ENCODE peak calls at places on chromosomes 13 and 19, in seven cellular contexts. U is uterus; G is cardiac fibroblast; N is non-pigmented ciliary epithelial cell; H is stimulated activated CD4-positive, alpha-beta T cell treated with anti-CD3 and anti-CD28 coated beads, Interleukin-2, amount 100 ng/mL, for 48 hours; R is stimulated activated CD8-positive, alpha-beta memory T cell treated with anti-CD3 and anti-CD28 coated beads, Interleukin-15, amount 100 ng/mL, for 48 hours; M is M059J. Q is an unnamed sample.

GRCh38 chr13:50909605-50910482 is at the start of gene RNASEH2B:
- DNase-seq in U (peak), G (peak), N (no peak), H (peak), R (peak), M (peak), Q (no peak)

GRCh38 chr13:59750860-59751259 is 412.9 kb downstream of the DIAPH3 start:
- DNase-seq in U (no peak), G (peak), N (no peak), H (no peak), R (no peak), M (peak), Q (no peak)

GRCh38 chr13:48126944-48127814 is 32.3 kb upstream of the MED4 start:
- DNase-seq in U (peak), G (peak), N (no peak), H (peak), R (no peak), M (peak), Q (no peak)

GRCh38 chr13:87878706-87879105 is 207.5 kb downstream of the SLITRK5 start:
- DNase-seq in U (no peak), G (no peak), N (no peak), H (no peak), R (no peak), M (no peak), Q (no peak)

GRCh38 chr13:50731400-50731799 is 112.1 kb downstream of the DLEU7 start:
- DNase-seq in U (no peak), G (peak), N (peak), H (no peak), R (no peak), M (peak), Q (no peak)

GRCh38 chr13:97122381-97122996 is 99.6 kb upstream of the MBNL2 start:
- DNase-seq in U (no peak), G (peak), N (no peak), H (no peak), R (no peak), M (peak), Q (no peak)

GRCh38 chr13:110475550-110476219 is 85.8 kb downstream of the RAB20 start:
- DNase-seq in U (no peak), G (no peak), N (no peak), H (no peak), R (no peak), M (no peak), Q (no peak)

GRCh38 chr19:58229255-58229639 is 533 bp downstream of the ZNF544 start:
- DNase-seq in U (no peak), G (peak), N (no peak), H (peak), R (peak), M (peak), Q (no peak)

Q was measured in T1000.